ENCODE peak calls at places on chromosome 2, in seven cellular contexts. B is effector memory CD4-positive, alpha-beta T cell; Y is body of pancreas; F is Panc1; D is GM23338; Q is lung; U is esophagus squamous epithelium. L is an unnamed sample.

GRCh38 chr2:15832310-15832709 is 108.0 kb upstream of the MYCN start:
- DNase-seq in B (no peak), Y (no peak), F (no peak), D (no peak), Q (no peak), U (no peak), L (no peak)

GRCh38 chr2:196315388-196316049 is 144.1 kb upstream of the STK17B start:
- DNase-seq in B (no peak), Y (no peak), F (peak; percentile 53), D (no peak), Q (no peak), U (no peak), L (no peak)

GRCh38 chr2:147657086-147658000 is 187.5 kb upstream of the ACVR2A start:
- DNase-seq in B (no peak), Y (no peak), F (no peak), D (no peak), Q (no peak), U (no peak), L (no peak)

GRCh38 chr2:106124787-106125549 is 69.1 kb downstream of the UXS1 start:
- DNase-seq in B (no peak), Y (no peak), F (no peak), D (no peak), Q (no peak), U (no peak), L (no peak)

GRCh38 chr2:89781962-89782361 is 1090.5 kb downstream of the RPIA start:
- DNase-seq in B (no peak), Y (no peak), F (no peak), D (no peak), Q (no peak), U (no peak), L (no peak)

GRCh38 chr2:142745691-142746090 is 131.8 kb upstream of the KYNU start:
- DNase-seq in B (no peak), Y (no peak), F (no peak), D (no peak), Q (no peak), U (no peak), L (no peak)

GRCh38 chr2:4915348-4915747 is 776.8 kb upstream of the SOX11 start:
- DNase-seq in B (no peak), Y (no peak), F (no peak), D (no peak), Q (no peak), U (no peak), L (no peak)

GRCh38 chr2:196601430-196602306 is 37.8 kb upstream of the CCDC150 start:
- DNase-seq in B (no peak), Y (no peak), F (peak; percentile 83), D (peak; percentile 33), Q (no peak), U (no peak), L (peak; percentile 56)

GRCh38 chr2:205494856-205495255 is 187.4 kb upstream of the NRP2 start:
- DNase-seq in B (no peak), Y (no peak), F (no peak), D (no peak), Q (no peak), U (no peak), L (no peak)

GRCh38 chr2:240430595-240430994 is 4.9 kb upstream of the GPC1 start:
- DNase-seq in B (no peak), Y (peak; percentile 8), F (no peak), D (no peak), Q (no peak), U (no peak), L (no peak)

GRCh38 chr2:24754985-24755690 is 38.1 kb downstream of the PTRHD1 start:
- DNase-seq in B (no peak), Y (no peak), F (no peak), D (peak; percentile 34), Q (no peak), U (no peak), L (no peak)

GRCh38 chr2:3759331-3759730 is 56.0 kb downstream of the DCDC2C start:
- DNase-seq in B (no peak), Y (no peak), F (no peak), D (no peak), Q (no peak), U (no peak), L (no peak)

DNA sequence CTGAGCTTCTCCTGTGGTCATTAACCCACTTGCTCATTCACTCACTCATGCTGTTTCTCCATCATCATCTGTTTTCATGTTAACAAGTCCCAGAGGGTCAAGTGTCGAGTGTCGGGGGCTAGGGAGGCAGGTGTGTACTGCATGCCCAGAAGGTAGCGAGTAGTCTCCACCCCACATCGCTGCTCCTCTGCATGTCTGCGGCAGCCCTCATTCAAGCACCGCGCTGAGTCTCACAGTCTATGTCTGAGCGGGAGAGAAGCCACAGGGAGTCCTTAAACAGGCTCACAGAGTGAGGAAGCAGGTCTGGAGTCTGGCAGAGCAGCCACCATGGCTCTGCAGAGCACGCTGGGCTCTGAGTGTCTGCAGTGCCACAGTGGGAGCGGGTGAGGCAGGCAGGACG is 121.3 kb upstream of the IL1R2 start:
- DNase-seq in B (no peak), Y (no peak), F (no peak), D (no peak), Q (no peak), U (no peak), L (no peak)
- H3K36me3 ChIP-seq in B (peaks cover 83% of the 10 kb centered on the region), Y (peaks cover 25% of the 10 kb centered on the region), F (peaks cover 22% of the 10 kb centered on the region), D (peaks cover 69% of the 10 kb centered on the region), Q (peaks cover 41% of the 10 kb centered on the region), U (peaks cover 26% of the 10 kb centered on the region), L (peaks cover 10% of the 10 kb centered on the region)

GRCh38 chr2:37825586-37825985 is 99.5 kb upstream of the RMDN2 start:
- DNase-seq in B (no peak), Y (no peak), F (no peak), D (no peak), Q (no peak), U (no peak), L (no peak)
- H3K4me3 ChIP-seq in B (no peak overlapping the region), Y (no peak overlapping the region), F (no peak overlapping the region), D (no peak overlapping the region), Q (no peak overlapping the region), U (no peak overlapping the region), L (no peak overlapping the region)

DNA sequence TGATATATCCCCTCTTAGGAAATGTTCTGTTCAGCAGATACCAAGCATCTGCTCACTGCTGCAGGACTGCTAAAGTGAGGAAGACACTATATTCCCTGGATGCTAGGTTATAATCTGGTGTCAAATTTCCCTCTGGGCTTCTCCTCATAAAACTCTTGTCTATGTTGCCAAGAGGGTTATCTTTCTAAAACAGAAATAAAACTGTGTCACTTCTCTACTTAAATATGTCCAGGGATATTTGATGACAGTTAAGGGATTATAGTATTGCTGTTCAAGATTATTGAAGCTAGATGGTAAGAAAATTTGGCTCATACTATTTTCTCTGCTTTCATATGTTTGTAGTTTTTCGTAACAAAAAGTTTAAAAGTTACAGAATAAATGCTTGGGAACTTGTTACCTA is 30.4 kb upstream of the SNRNP27 start:
- DNase-seq in B (no peak), Y (no peak), F (no peak), D (no peak), Q (no peak), U (no peak), L (no peak)
- H3K36me3 ChIP-seq in B (peaks cover 33% of the 10 kb centered on the region), Y (peaks cover 25% of the 10 kb centered on the region), F (no peaks in the 10 kb centered on the region), D (peaks cover 40% of the 10 kb centered on the region), Q (peaks cover 18% of the 10 kb centered on the region), U (no peaks in the 10 kb centered on the region), L (no peaks in the 10 kb centered on the region)

DNA sequence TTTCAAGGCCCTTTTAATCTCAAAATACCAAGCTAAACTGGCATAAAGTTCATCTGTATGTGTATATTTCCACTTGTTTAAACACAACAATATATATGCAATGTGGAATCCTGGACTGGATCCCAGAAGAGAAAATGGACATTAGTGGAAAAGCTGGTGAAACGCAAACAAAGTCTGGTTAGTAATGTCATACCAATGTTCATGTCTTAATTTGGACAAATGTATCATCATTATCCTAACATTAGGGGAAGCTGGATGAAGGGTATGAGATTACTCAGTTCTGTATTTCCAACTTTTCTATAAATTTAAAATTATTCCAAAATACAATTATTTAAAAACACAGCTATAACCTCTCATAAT is 3.8 kb downstream of the SP3 start:
- DNase-seq in B (no peak), Y (no peak), F (no peak), D (no peak), Q (no peak), U (no peak), L (no peak)
- H3K4me3 ChIP-seq in B (no peak overlapping the region), Y (no peak overlapping the region), F (no peak overlapping the region), D (peak overlapping the region; percentile 72), Q (no peak overlapping the region), U (no peak overlapping the region), L (no peak overlapping the region)

DNA sequence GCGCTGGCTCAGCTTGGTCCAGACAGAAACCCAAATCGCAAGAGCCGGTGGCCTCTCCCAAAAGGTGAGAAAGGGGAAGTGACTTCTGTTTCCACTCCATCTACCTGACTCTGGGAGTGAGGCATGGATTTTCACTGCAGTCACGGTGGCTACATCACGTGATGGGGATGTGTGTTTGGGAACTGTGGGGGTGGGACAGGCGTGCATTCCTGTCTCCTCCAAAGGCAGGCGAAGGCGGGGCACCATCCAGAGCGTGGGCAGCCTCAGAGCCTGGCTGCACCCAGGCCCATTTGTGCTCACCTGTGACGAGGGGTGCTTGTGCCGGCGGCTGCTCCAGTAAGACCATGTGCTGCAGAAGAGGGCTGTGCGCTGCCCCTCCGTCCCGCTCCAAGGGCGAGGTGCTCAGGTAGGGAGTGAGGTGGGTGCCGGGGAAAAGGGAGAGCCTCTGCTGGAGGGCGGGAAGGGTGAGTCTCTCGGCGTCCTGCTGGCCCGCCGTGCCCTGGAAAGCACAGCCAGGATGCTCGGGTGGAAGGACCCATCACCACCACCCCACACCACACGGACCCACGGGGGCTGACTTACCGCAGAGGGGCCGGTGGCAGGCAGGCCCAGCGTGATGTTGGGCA is 266.8 kb downstream of the HDAC4 start:
- DNase-seq in B (no peak), Y (no peak), F (no peak), D (no peak), Q (no peak), U (no peak), L (no peak)
- H3K36me3 ChIP-seq in B (peaks cover 71% of the 10 kb centered on the region), Y (peaks cover 12% of the 10 kb centered on the region), F (no peaks in the 10 kb centered on the region), D (no peaks in the 10 kb centered on the region), Q (peaks cover 53% of the 10 kb centered on the region), U (peaks cover 26% of the 10 kb centered on the region), L (no peaks in the 10 kb centered on the region)

GRCh38 chr2:178764097-178764496 is 43.1 kb downstream of the TTN start:
- DNase-seq in B (no peak), Y (no peak), F (no peak), D (no peak), Q (no peak), U (no peak), L (no peak)
- H3K4me3 ChIP-seq in B (no peak overlapping the region), Y (no peak overlapping the region), F (no peak overlapping the region), D (no peak overlapping the region), Q (no peak overlapping the region), U (no peak overlapping the region), L (no peak overlapping the region)

GRCh38 chr2:96865654-96866053 is 4.2 kb downstream of the SEMA4C start:
- DNase-seq in B (no peak), Y (no peak), F (no peak), D (no peak), Q (no peak), U (no peak), L (no peak)
- H3K36me3 ChIP-seq in B (peaks cover 58% of the 10 kb centered on the region), Y (peaks cover 12% of the 10 kb centered on the region), F (peaks cover 11% of the 10 kb centered on the region), D (peaks cover 30% of the 10 kb centered on the region), Q (peaks cover 49% of the 10 kb centered on the region), U (peaks cover 42% of the 10 kb centered on the region), L (peaks cover 8% of the 10 kb centered on the region)

GRCh38 chr2:237128026-237128703 is 42.5 kb downstream of the COPS8 start:
- DNase-seq in B (no peak), Y (peak; percentile 55), F (peak; percentile 89), D (peak; percentile 28), Q (peak; percentile 88), U (peak; percentile 19), L (peak; percentile 99)
- H3K4me3 ChIP-seq in B (no peak overlapping the region), Y (no peak overlapping the region), F (peak overlapping the region; percentile 8), D (no peak overlapping the region), Q (no peak overlapping the region), U (no peak overlapping the region), L (no peak overlapping the region)

GRCh38 chr2:159753797-159754196 is 41.5 kb downstream of the MARCHF7 start:
- DNase-seq in B (no peak), Y (no peak), F (no peak), D (no peak), Q (no peak), U (no peak), L (no peak)
- H3K36me3 ChIP-seq in B (peaks cover 36% of the 10 kb centered on the region), Y (no peaks in the 10 kb centered on the region), F (peaks cover 37% of the 10 kb centered on the region), D (peaks cover 14% of the 10 kb centered on the region), Q (peaks cover 10% of the 10 kb centered on the region), U (peaks cover 3% of the 10 kb centered on the region), L (no peaks in the 10 kb centered on the region)